ENCODE peak calls at places on chromosomes 12 and 14, in nine cellular contexts. One of them, this sample, is unnamed.
A peak's percentile ranks its signal among the peaks of the same experiment; 100 is the strongest.

GRCh38 chr14:104602933-104603325 is 1.6 kb downstream of the TMEM179 start:
- DNase-seq in effector memory CD4-positive, alpha-beta T cell: no peak
- DNase-seq in CD4-positive, CD25-positive, alpha-beta regulatory T cell: no peak
- DNase-seq in transverse colon: no peak
- DNase-seq in right lobe of liver: no peak
- DNase-seq in CD8-positive, alpha-beta memory T cell: no peak
- DNase-seq in SK-N-SH: peak; percentile 28
- DNase-seq in left ventricle myocardium inferior: no peak
- DNase-seq in PC-9: no peak
- DNase-seq in this sample: no peak

GRCh38 chr12:69007858-69008314 is 74.9 kb upstream of the CPM start:
- DNase-seq in SK-N-SH: no peak
- DNase-seq in left ventricle myocardium inferior: no peak
- DNase-seq in CD8-positive, alpha-beta memory T cell: no peak
- DNase-seq in transverse colon: no peak
- DNase-seq in effector memory CD4-positive, alpha-beta T cell: no peak
- DNase-seq in PC-9: no peak
- DNase-seq in right lobe of liver: no peak
- DNase-seq in CD4-positive, CD25-positive, alpha-beta regulatory T cell: no peak
- DNase-seq in this sample: no peak

GRCh38 chr14:104294983-104295680 is 156.7 kb downstream of the KIF26A start:
- DNase-seq in transverse colon: peak; percentile 5
- DNase-seq in CD8-positive, alpha-beta memory T cell: no peak
- DNase-seq in left ventricle myocardium inferior: peak; percentile 9
- DNase-seq in CD4-positive, CD25-positive, alpha-beta regulatory T cell: no peak
- DNase-seq in effector memory CD4-positive, alpha-beta T cell: no peak
- DNase-seq in SK-N-SH: no peak
- DNase-seq in PC-9: no peak
- DNase-seq in right lobe of liver: peak; percentile 11
- DNase-seq in this sample: no peak

GRCh38 chr14:79369359-79370332 is 841.7 kb downstream of the DIO2 start:
- DNase-seq in PC-9: no peak
- DNase-seq in right lobe of liver: no peak
- DNase-seq in left ventricle myocardium inferior: no peak
- DNase-seq in effector memory CD4-positive, alpha-beta T cell: no peak
- DNase-seq in SK-N-SH: peak; percentile 11
- DNase-seq in CD8-positive, alpha-beta memory T cell: no peak
- DNase-seq in transverse colon: no peak
- DNase-seq in CD4-positive, CD25-positive, alpha-beta regulatory T cell: no peak
- DNase-seq in this sample: no peak

GRCh38 chr14:30214456-30215090 is 286.9 kb upstream of the PRKD1 start:
- DNase-seq in effector memory CD4-positive, alpha-beta T cell: no peak
- DNase-seq in left ventricle myocardium inferior: no peak
- DNase-seq in CD8-positive, alpha-beta memory T cell: no peak
- DNase-seq in PC-9: no peak
- DNase-seq in CD4-positive, CD25-positive, alpha-beta regulatory T cell: no peak
- DNase-seq in right lobe of liver: no peak
- DNase-seq in SK-N-SH: peak; percentile 3
- DNase-seq in transverse colon: no peak
- DNase-seq in this sample: no peak

GRCh38 chr12:23704992-23705943 is 244.2 kb downstream of the SOX5 start:
- DNase-seq in CD8-positive, alpha-beta memory T cell: no peak
- DNase-seq in PC-9: no peak
- DNase-seq in right lobe of liver: no peak
- DNase-seq in CD4-positive, CD25-positive, alpha-beta regulatory T cell: no peak
- DNase-seq in left ventricle myocardium inferior: no peak
- DNase-seq in SK-N-SH: no peak
- DNase-seq in effector memory CD4-positive, alpha-beta T cell: no peak
- DNase-seq in transverse colon: no peak
- DNase-seq in this sample: no peak

GRCh38 chr14:75803768-75804167 is 142.7 kb downstream of the TTLL5 start:
- DNase-seq in PC-9: no peak
- DNase-seq in right lobe of liver: no peak
- DNase-seq in CD4-positive, CD25-positive, alpha-beta regulatory T cell: no peak
- DNase-seq in effector memory CD4-positive, alpha-beta T cell: no peak
- DNase-seq in SK-N-SH: no peak
- DNase-seq in transverse colon: no peak
- DNase-seq in CD8-positive, alpha-beta memory T cell: no peak
- DNase-seq in left ventricle myocardium inferior: no peak
- DNase-seq in this sample: no peak

GRCh38 chr14:55416866-55417265 is 5.2 kb upstream of the ATG14 start:
- DNase-seq in SK-N-SH: no peak
- DNase-seq in left ventricle myocardium inferior: no peak
- DNase-seq in transverse colon: peak; percentile 56
- DNase-seq in effector memory CD4-positive, alpha-beta T cell: no peak
- DNase-seq in CD4-positive, CD25-positive, alpha-beta regulatory T cell: no peak
- DNase-seq in CD8-positive, alpha-beta memory T cell: no peak
- DNase-seq in right lobe of liver: no peak
- DNase-seq in PC-9: peak; percentile 9
- DNase-seq in this sample: peak; percentile 36

GRCh38 chr12:4797096-4797495 is 76.9 kb downstream of the GALNT8 start:
- DNase-seq in left ventricle myocardium inferior: no peak
- DNase-seq in effector memory CD4-positive, alpha-beta T cell: no peak
- DNase-seq in PC-9: no peak
- DNase-seq in transverse colon: no peak
- DNase-seq in CD4-positive, CD25-positive, alpha-beta regulatory T cell: no peak
- DNase-seq in SK-N-SH: no peak
- DNase-seq in CD8-positive, alpha-beta memory T cell: no peak
- DNase-seq in right lobe of liver: no peak
- DNase-seq in this sample: no peak

GRCh38 chr14:69657961-69658360 is 46.6 kb downstream of the SUSD6 start:
- DNase-seq in PC-9: peak; percentile 84
- DNase-seq in right lobe of liver: peak; percentile 51
- DNase-seq in CD4-positive, CD25-positive, alpha-beta regulatory T cell: no peak
- DNase-seq in SK-N-SH: no peak
- DNase-seq in transverse colon: peak; percentile 72
- DNase-seq in left ventricle myocardium inferior: no peak
- DNase-seq in CD8-positive, alpha-beta memory T cell: no peak
- DNase-seq in effector memory CD4-positive, alpha-beta T cell: no peak
- DNase-seq in this sample: no peak

GRCh38 chr14:92412912-92413311 is 89.9 kb downstream of the SLC24A4 start:
- DNase-seq in CD4-positive, CD25-positive, alpha-beta regulatory T cell: no peak
- DNase-seq in CD8-positive, alpha-beta memory T cell: no peak
- DNase-seq in transverse colon: no peak
- DNase-seq in PC-9: no peak
- DNase-seq in SK-N-SH: no peak
- DNase-seq in left ventricle myocardium inferior: no peak
- DNase-seq in right lobe of liver: no peak
- DNase-seq in effector memory CD4-positive, alpha-beta T cell: no peak
- DNase-seq in this sample: no peak

GRCh38 chr12:3712209-3712992 is 40.5 kb downstream of the CRACR2A start:
- DNase-seq in transverse colon: no peak
- DNase-seq in PC-9: no peak
- DNase-seq in CD8-positive, alpha-beta memory T cell: no peak
- DNase-seq in effector memory CD4-positive, alpha-beta T cell: no peak
- DNase-seq in SK-N-SH: no peak
- DNase-seq in right lobe of liver: no peak
- DNase-seq in CD4-positive, CD25-positive, alpha-beta regulatory T cell: no peak
- DNase-seq in left ventricle myocardium inferior: no peak
- DNase-seq in this sample: no peak

GRCh38 chr12:100798799-100799198 is 4.2 kb downstream of the ANO4 start:
- DNase-seq in CD4-positive, CD25-positive, alpha-beta regulatory T cell: no peak
- DNase-seq in effector memory CD4-positive, alpha-beta T cell: no peak
- DNase-seq in PC-9: no peak
- DNase-seq in transverse colon: no peak
- DNase-seq in right lobe of liver: no peak
- DNase-seq in left ventricle myocardium inferior: no peak
- DNase-seq in CD8-positive, alpha-beta memory T cell: no peak
- DNase-seq in SK-N-SH: no peak
- DNase-seq in this sample: no peak

GRCh38 chr12:116113398-116114130 is 163.9 kb downstream of the MED13L start:
- DNase-seq in CD8-positive, alpha-beta memory T cell: no peak
- DNase-seq in PC-9: no peak
- DNase-seq in transverse colon: no peak
- DNase-seq in SK-N-SH: no peak
- DNase-seq in right lobe of liver: no peak
- DNase-seq in CD4-positive, CD25-positive, alpha-beta regulatory T cell: no peak
- DNase-seq in effector memory CD4-positive, alpha-beta T cell: no peak
- DNase-seq in left ventricle myocardium inferior: no peak
- DNase-seq in this sample: no peak

GRCh38 chr12:117685115-117685926 is 283.5 kb downstream of the KSR2 start:
- DNase-seq in CD8-positive, alpha-beta memory T cell: no peak
- DNase-seq in PC-9: peak; percentile 7
- DNase-seq in effector memory CD4-positive, alpha-beta T cell: no peak
- DNase-seq in SK-N-SH: peak; percentile 84
- DNase-seq in left ventricle myocardium inferior: no peak
- DNase-seq in transverse colon: peak; percentile 66
- DNase-seq in CD4-positive, CD25-positive, alpha-beta regulatory T cell: no peak
- DNase-seq in right lobe of liver: peak; percentile 48
- DNase-seq in this sample: no peak

GRCh38 chr14:73655851-73656250 is 11.1 kb downstream of the DNAL1 start:
- DNase-seq in effector memory CD4-positive, alpha-beta T cell: no peak
- DNase-seq in SK-N-SH: no peak
- DNase-seq in CD4-positive, CD25-positive, alpha-beta regulatory T cell: no peak
- DNase-seq in CD8-positive, alpha-beta memory T cell: no peak
- DNase-seq in right lobe of liver: no peak
- DNase-seq in left ventricle myocardium inferior: no peak
- DNase-seq in PC-9: no peak
- DNase-seq in transverse colon: no peak
- DNase-seq in this sample: no peak

GRCh38 chr14:105168979-105169507 is 467 bp upstream of the JAG2 start:
- DNase-seq in CD8-positive, alpha-beta memory T cell: no peak
- DNase-seq in SK-N-SH: peak; percentile 84
- DNase-seq in left ventricle myocardium inferior: no peak
- DNase-seq in CD4-positive, CD25-positive, alpha-beta regulatory T cell: no peak
- DNase-seq in effector memory CD4-positive, alpha-beta T cell: no peak
- DNase-seq in transverse colon: no peak
- DNase-seq in right lobe of liver: no peak
- DNase-seq in PC-9: no peak
- DNase-seq in this sample: peak; percentile 28

GRCh38 chr12:6824085-6824800 is 2.6 kb downstream of the GPR162 start:
- DNase-seq in right lobe of liver: no peak
- DNase-seq in SK-N-SH: no peak
- DNase-seq in left ventricle myocardium inferior: no peak
- DNase-seq in CD4-positive, CD25-positive, alpha-beta regulatory T cell: no peak
- DNase-seq in PC-9: no peak
- DNase-seq in transverse colon: no peak
- DNase-seq in effector memory CD4-positive, alpha-beta T cell: no peak
- DNase-seq in CD8-positive, alpha-beta memory T cell: no peak
- DNase-seq in this sample: no peak

GRCh38 chr12:6823161-6824084 is 1.8 kb downstream of the GPR162 start:
- DNase-seq in CD8-positive, alpha-beta memory T cell: no peak
- DNase-seq in right lobe of liver: no peak
- DNase-seq in CD4-positive, CD25-positive, alpha-beta regulatory T cell: no peak
- DNase-seq in effector memory CD4-positive, alpha-beta T cell: no peak
- DNase-seq in PC-9: no peak
- DNase-seq in SK-N-SH: no peak
- DNase-seq in transverse colon: no peak
- DNase-seq in left ventricle myocardium inferior: no peak
- DNase-seq in this sample: no peak

GRCh38 chr12:6825398-6826124 is 2.6 kb upstream of the P3H3 start:
- DNase-seq in CD4-positive, CD25-positive, alpha-beta regulatory T cell: peak; percentile 68
- DNase-seq in effector memory CD4-positive, alpha-beta T cell: peak; percentile 74
- DNase-seq in PC-9: peak; percentile 93
- DNase-seq in transverse colon: peak; percentile 89
- DNase-seq in SK-N-SH: peak; percentile 92
- DNase-seq in left ventricle myocardium inferior: peak; percentile 87
- DNase-seq in right lobe of liver: peak; percentile 85
- DNase-seq in CD8-positive, alpha-beta memory T cell: peak; percentile 75
- DNase-seq in this sample: peak; percentile 85

GRCh38 chr12:6826125-6826733 is 2.0 kb upstream of the P3H3 start:
- DNase-seq in PC-9: no peak
- DNase-seq in SK-N-SH: no peak
- DNase-seq in right lobe of liver: no peak
- DNase-seq in CD4-positive, CD25-positive, alpha-beta regulatory T cell: no peak
- DNase-seq in effector memory CD4-positive, alpha-beta T cell: no peak
- DNase-seq in CD8-positive, alpha-beta memory T cell: no peak
- DNase-seq in left ventricle myocardium inferior: no peak
- DNase-seq in transverse colon: no peak
- DNase-seq in this sample: no peak

GRCh38 chr12:6824962-6825381 is 3.2 kb upstream of the P3H3 start:
- DNase-seq in CD4-positive, CD25-positive, alpha-beta regulatory T cell: no peak
- DNase-seq in SK-N-SH: no peak
- DNase-seq in transverse colon: no peak
- DNase-seq in effector memory CD4-positive, alpha-beta T cell: no peak
- DNase-seq in PC-9: no peak
- DNase-seq in right lobe of liver: no peak
- DNase-seq in left ventricle myocardium inferior: no peak
- DNase-seq in CD8-positive, alpha-beta memory T cell: no peak
- DNase-seq in this sample: no peak
- H3K27ac ChIP-seq in CD4-positive, CD25-positive, alpha-beta regulatory T cell: no peak overlapping the region
- H3K27ac ChIP-seq in SK-N-SH: no peak overlapping the region
- H3K27ac ChIP-seq in transverse colon: no peak overlapping the region
- H3K27ac ChIP-seq in effector memory CD4-positive, alpha-beta T cell: no peak overlapping the region
- H3K27ac ChIP-seq in PC-9: no peak overlapping the region
- H3K27ac ChIP-seq in right lobe of liver: no peak overlapping the region
- H3K27ac ChIP-seq in left ventricle myocardium inferior: no peak overlapping the region
- H3K27ac ChIP-seq in CD8-positive, alpha-beta memory T cell: no peak overlapping the region
- H3K27ac ChIP-seq in this sample: no peak overlapping the region

GRCh38 chr12:121538699-121539061 is 42.1 kb downstream of the KDM2B start:
- DNase-seq in effector memory CD4-positive, alpha-beta T cell: no peak
- DNase-seq in CD4-positive, CD25-positive, alpha-beta regulatory T cell: no peak
- DNase-seq in SK-N-SH: no peak
- DNase-seq in right lobe of liver: peak; percentile 46
- DNase-seq in PC-9: peak; percentile 33
- DNase-seq in left ventricle myocardium inferior: no peak
- DNase-seq in transverse colon: peak; percentile 38
- DNase-seq in CD8-positive, alpha-beta memory T cell: no peak
- DNase-seq in this sample: no peak
- H3K27ac ChIP-seq in effector memory CD4-positive, alpha-beta T cell: no peak overlapping the region
- H3K27ac ChIP-seq in CD4-positive, CD25-positive, alpha-beta regulatory T cell: peak overlapping the region; percentile 93
- H3K27ac ChIP-seq in SK-N-SH: no peak overlapping the region
- H3K27ac ChIP-seq in right lobe of liver: peak overlapping the region; percentile 89
- H3K27ac ChIP-seq in PC-9: no peak overlapping the region
- H3K27ac ChIP-seq in left ventricle myocardium inferior: peak overlapping the region; percentile 100
- H3K27ac ChIP-seq in transverse colon: no peak overlapping the region
- H3K27ac ChIP-seq in CD8-positive, alpha-beta memory T cell: peak overlapping the region; percentile 57
- H3K27ac ChIP-seq in this sample: no peak overlapping the region

DNA sequence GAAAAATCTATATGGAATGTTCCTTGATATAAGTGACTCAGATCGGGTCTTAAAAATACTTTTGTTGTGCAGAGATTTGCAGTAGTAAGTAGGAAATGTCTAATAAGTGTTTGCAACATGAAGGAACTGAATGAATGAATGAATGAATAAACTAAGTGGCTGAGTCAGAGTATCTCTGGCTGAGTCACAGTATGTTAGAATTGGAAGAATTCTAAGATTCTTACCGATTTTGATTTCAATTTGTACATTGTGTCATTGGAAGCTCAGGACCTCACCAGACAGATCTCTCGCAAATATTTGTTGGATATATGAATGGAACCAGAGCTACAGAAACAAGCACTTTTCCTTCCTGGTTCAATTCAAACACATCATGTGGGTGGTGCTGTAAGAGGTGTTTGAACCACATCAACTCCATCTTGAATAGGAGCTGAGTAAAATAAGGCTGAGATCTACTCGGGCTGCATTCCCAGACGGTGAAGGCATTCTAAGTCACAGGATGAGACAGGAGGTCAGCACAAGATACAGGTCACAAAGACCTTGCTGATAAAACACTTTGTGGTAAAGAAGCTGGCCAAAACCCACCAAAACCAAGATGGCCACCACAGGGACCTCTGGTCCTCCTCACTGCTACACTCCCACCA is 123.9 kb upstream of the FOXN3 start:
- DNase-seq in right lobe of liver: no peak
- DNase-seq in CD8-positive, alpha-beta memory T cell: no peak
- DNase-seq in transverse colon: no peak
- DNase-seq in left ventricle myocardium inferior: no peak
- DNase-seq in CD4-positive, CD25-positive, alpha-beta regulatory T cell: no peak
- DNase-seq in PC-9: no peak
- DNase-seq in SK-N-SH: no peak
- DNase-seq in effector memory CD4-positive, alpha-beta T cell: no peak
- DNase-seq in this sample: no peak
- H3K27ac ChIP-seq in right lobe of liver: no peak overlapping the region
- H3K27ac ChIP-seq in CD8-positive, alpha-beta memory T cell: no peak overlapping the region
- H3K27ac ChIP-seq in transverse colon: no peak overlapping the region
- H3K27ac ChIP-seq in left ventricle myocardium inferior: no peak overlapping the region
- H3K27ac ChIP-seq in CD4-positive, CD25-positive, alpha-beta regulatory T cell: no peak overlapping the region
- H3K27ac ChIP-seq in PC-9: no peak overlapping the region
- H3K27ac ChIP-seq in SK-N-SH: no peak overlapping the region
- H3K27ac ChIP-seq in effector memory CD4-positive, alpha-beta T cell: no peak overlapping the region
- H3K27ac ChIP-seq in this sample: no peak overlapping the region

GRCh38 chr14:31232081-31232480 is 24.5 kb upstream of the HECTD1 start:
- DNase-seq in transverse colon: peak; percentile 54
- DNase-seq in SK-N-SH: no peak
- DNase-seq in CD8-positive, alpha-beta memory T cell: no peak
- DNase-seq in PC-9: no peak
- DNase-seq in left ventricle myocardium inferior: no peak
- DNase-seq in right lobe of liver: no peak
- DNase-seq in CD4-positive, CD25-positive, alpha-beta regulatory T cell: no peak
- DNase-seq in effector memory CD4-positive, alpha-beta T cell: no peak
- DNase-seq in this sample: no peak
- H3K27ac ChIP-seq in transverse colon: peak overlapping the region; percentile 59
- H3K27ac ChIP-seq in SK-N-SH: no peak overlapping the region
- H3K27ac ChIP-seq in CD8-positive, alpha-beta memory T cell: no peak overlapping the region
- H3K27ac ChIP-seq in PC-9: no peak overlapping the region
- H3K27ac ChIP-seq in left ventricle myocardium inferior: no peak overlapping the region
- H3K27ac ChIP-seq in right lobe of liver: no peak overlapping the region
- H3K27ac ChIP-seq in CD4-positive, CD25-positive, alpha-beta regulatory T cell: no peak overlapping the region
- H3K27ac ChIP-seq in effector memory CD4-positive, alpha-beta T cell: no peak overlapping the region
- H3K27ac ChIP-seq in this sample: no peak overlapping the region